ENCODE peak calls at places on chromosomes 5 and 9, in ten cellular contexts. D is choroid plexus epithelial cell, P is endothelial cell of umbilical vein, I is astrocyte, O is fibroblast of mammary gland, H is ascending aorta, E is spleen, G is fibroblast of the aortic adventitia, X is IMR-90, M is foreskin fibroblast. C is an unnamed sample.

GRCh38 chr5:73722224-73722623 is 96.2 kb downstream of the ARHGEF28 start:
- DNase-seq in O (peak; percentile 25), X (peak; percentile 60), H (no peak), G (peak; percentile 27), D (peak; percentile 70), E (no peak), I (no peak), M (peak; percentile 74), P (no peak), C (no peak)

GRCh38 chr9:106953166-106953565 is 90.2 kb downstream of the ZNF462 start:
- DNase-seq in E (no peak), P (no peak), H (no peak), M (peak; percentile 88), G (no peak), X (peak; percentile 88), D (peak; percentile 72), I (peak; percentile 84), O (peak; percentile 85), C (no peak)

GRCh38 chr5:1108865-1109174 is 3.0 kb downstream of the SLC12A7 start:
- DNase-seq in O (no peak), X (no peak), D (no peak), E (no peak), P (no peak), G (no peak), H (no peak), I (no peak), M (no peak), C (no peak)

GRCh38 chr5:43245724-43246385 is 53.8 kb downstream of the NIM1K start:
- DNase-seq in H (no peak), G (no peak), I (no peak), O (no peak), M (no peak), X (no peak), P (no peak), E (no peak), D (no peak), C (no peak)

GRCh38 chr5:178323541-178323865 is 90.9 kb upstream of the PHYKPL start:
- DNase-seq in G (no peak), M (no peak), E (no peak), D (no peak), X (no peak), I (no peak), H (no peak), P (no peak), O (no peak), C (no peak)

GRCh38 chr9:21991039-21991959 is 2.9 kb downstream of the CDKN2A start:
- DNase-seq in E (no peak), X (no peak), G (no peak), H (no peak), I (no peak), D (no peak), P (no peak), M (peak; percentile 12), O (no peak), C (no peak)

GRCh38 chr5:172076783-172077244 is 70.4 kb upstream of the FBXW11 start:
- DNase-seq in P (no peak), H (no peak), O (peak; percentile 60), M (peak; percentile 72), D (peak; percentile 82), X (peak; percentile 48), I (no peak), G (peak; percentile 30), E (no peak), C (no peak)

GRCh38 chr5:176446884-176447537 is 1.2 kb upstream of the FAF2 start:
- DNase-seq in P (peak; percentile 35), G (no peak), X (no peak), D (no peak), H (peak; percentile 64), O (no peak), M (peak; percentile 28), I (no peak), E (peak; percentile 81), C (no peak)

GRCh38 chr5:24804221-24804681 is 159.5 kb upstream of the CDH10 start:
- DNase-seq in X (no peak), O (no peak), P (no peak), M (no peak), D (no peak), H (no peak), E (no peak), G (peak; percentile 6), I (peak; percentile 89), C (peak; percentile 91)

GRCh38 chr5:154370119-154370518 is 75.7 kb upstream of the SAP30L start:
- DNase-seq in X (peak; percentile 56), M (peak; percentile 73), P (no peak), H (no peak), I (peak; percentile 46), D (peak; percentile 91), E (no peak), G (no peak), O (peak; percentile 61), C (no peak)

GRCh38 chr9:33116855-33117254 is 40.4 kb upstream of the SMU1 start:
- DNase-seq in G (peak; percentile 61), X (no peak), I (peak; percentile 59), M (no peak), H (peak; percentile 40), P (no peak), E (peak; percentile 20), D (peak; percentile 17), O (no peak), C (no peak)

GRCh38 chr9:107600060-107600573 is 110.5 kb upstream of the KLF4 start:
- DNase-seq in O (no peak), X (no peak), I (peak; percentile 68), P (peak; percentile 71), M (no peak), H (no peak), G (peak; percentile 81), E (no peak), D (no peak), C (no peak)

GRCh38 chr9:33924978-33925797 is 108.2 kb downstream of the UBE2R2 start:
- DNase-seq in G (peak; percentile 71), I (no peak), M (peak; percentile 78), E (no peak), P (peak; percentile 61), D (peak; percentile 84), O (peak; percentile 70), H (no peak), X (peak; percentile 54), C (no peak)

GRCh38 chr5:78675956-78676727 is 27.6 kb upstream of the LHFPL2 start:
- DNase-seq in X (no peak), E (no peak), H (no peak), I (no peak), O (no peak), P (no peak), M (no peak), D (no peak), G (no peak), C (no peak)

GRCh38 chr5:78672154-78672553 is 23.6 kb upstream of the LHFPL2 start:
- DNase-seq in X (no peak), I (no peak), O (no peak), H (no peak), G (no peak), D (no peak), E (no peak), P (no peak), M (no peak), C (no peak)

GRCh38 chr5:78679905-78680304 is 31.3 kb upstream of the LHFPL2 start:
- DNase-seq in D (no peak), E (no peak), M (no peak), P (no peak), G (no peak), I (no peak), H (no peak), X (no peak), O (no peak), C (no peak)

DNA sequence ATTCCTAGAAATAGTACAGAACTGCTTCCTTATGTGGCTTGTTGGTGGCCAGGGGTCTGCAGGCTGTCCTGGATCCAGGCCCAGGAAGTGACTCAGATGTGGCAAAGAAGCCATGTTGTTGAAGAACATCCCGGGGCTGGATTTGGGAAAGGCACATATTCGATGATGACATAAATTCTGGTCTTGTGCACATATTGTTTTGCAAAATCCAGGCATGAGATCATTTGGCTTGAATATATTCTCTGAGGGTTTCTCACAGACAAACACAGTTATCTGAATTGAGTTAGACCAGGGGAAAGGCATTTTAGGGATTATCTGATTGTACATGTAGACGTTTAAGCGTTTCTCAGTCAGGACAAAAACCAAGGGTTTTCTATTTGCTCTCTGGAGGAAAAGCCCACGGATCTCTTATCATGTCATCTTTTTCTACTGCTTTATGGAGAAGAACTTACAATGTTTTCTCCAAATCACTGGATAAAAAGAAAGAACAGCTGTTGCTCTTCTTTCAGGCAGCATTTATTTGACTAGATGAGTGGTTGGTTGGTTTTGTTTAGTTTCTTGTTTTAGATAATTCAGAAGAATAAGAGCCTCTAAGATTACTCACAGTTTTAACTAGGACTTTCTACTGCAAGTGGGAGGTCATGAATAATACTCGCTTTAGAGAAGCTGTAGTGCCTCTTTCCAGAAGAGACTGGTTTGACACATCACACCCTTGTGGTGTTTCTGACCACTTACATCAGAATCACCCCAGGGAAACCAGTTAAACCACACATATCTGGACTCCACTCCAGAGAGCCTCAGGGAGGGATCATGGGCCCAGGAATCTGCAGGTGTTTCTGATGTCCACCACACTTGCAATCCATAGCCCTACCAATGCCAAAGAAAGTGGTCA is 29.5 kb upstream of the LHFPL2 start:
- DNase-seq in G (peak; percentile 99), X (peak; percentile 98), H (peak; percentile 78), D (peak; percentile 97), I (peak; percentile 98), E (no peak), M (peak; percentile 95), P (no peak), O (peak; percentile 99), C (peak; percentile 75)
- TF ChIP-seq CTCF in G (peak; percentile 28), X (peak; percentile 43), H (no peak), D (peak; percentile 38), I (peak; percentile 9), E (no peak), M (no peak), P (no peak), O (peak; percentile 27), C (peak; percentile 9)

DNA sequence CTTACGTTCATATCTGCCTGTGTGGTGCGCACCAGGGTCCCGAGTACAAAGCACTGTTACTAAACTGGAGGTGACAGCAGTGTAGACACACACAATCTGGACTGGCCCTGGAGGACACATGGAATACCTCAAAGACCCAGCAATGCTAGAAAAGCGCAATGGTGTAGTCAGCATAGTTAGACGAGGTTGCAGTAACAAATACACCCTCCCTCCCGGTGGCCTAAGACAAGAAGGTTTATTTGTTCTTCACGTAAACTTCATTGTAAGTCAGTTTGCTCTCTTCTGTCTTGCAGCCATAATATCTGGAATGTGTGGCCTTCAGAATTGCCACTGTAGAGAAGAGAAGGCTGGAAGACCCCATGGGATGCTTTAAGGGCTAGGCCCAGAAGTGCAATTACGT is 9.6 kb upstream of the ZFP62 start:
- DNase-seq in P (no peak), I (no peak), E (no peak), O (no peak), X (no peak), M (no peak), G (no peak), H (no peak), D (no peak), C (no peak)
- TF ChIP-seq CTCF in P (no peak), I (no peak), E (no peak), O (no peak), X (no peak), M (no peak), G (no peak), H (no peak), D (no peak), C (no peak)

GRCh38 chr9:95506438-95506691 is 10.4 kb downstream of the PTCH1 start:
- DNase-seq in O (peak; percentile 49), H (peak; percentile 66), D (peak; percentile 64), X (peak; percentile 47), P (no peak), M (peak; percentile 78), I (peak; percentile 36), E (no peak), G (peak; percentile 45), C (no peak)
- TF ChIP-seq CTCF in O (no peak), H (no peak), D (peak; percentile 9), X (no peak), P (no peak), M (no peak), I (no peak), E (no peak), G (no peak), C (no peak)

GRCh38 chr5:33892419-33893151 is 795 bp upstream of the ADAMTS12 start:
- DNase-seq in X (peak; percentile 94), H (peak; percentile 87), M (peak; percentile 97), G (peak; percentile 99), P (no peak), D (peak; percentile 96), E (no peak), I (peak; percentile 98), O (peak; percentile 97), C (no peak)
- TF ChIP-seq CTCF in X (no peak), H (no peak), M (no peak), G (no peak), P (no peak), D (peak; percentile 5), E (no peak), I (no peak), O (no peak), C (no peak)

C was measured in foreskin keratinocyte.